ENCODE peak calls at places on chromosomes 6 and 20, in five cellular contexts. N is GM12878, H is HepG2, C is K562, G is H1. J is an unnamed sample.

GRCh38 chr6:27441001-27441400 is 31.9 kb downstream of the ZNF184 start:
- DNase-seq in N (no peak), H (no peak), C (no peak), G (no peak), J (no peak)

GRCh38 chr6:134495893-134496253 is 178.0 kb upstream of the SGK1 start:
- DNase-seq in N (no peak), H (no peak), C (no peak), G (no peak), J (no peak)

GRCh38 chr6:20126789-20127653 is 85.2 kb downstream of the MBOAT1 start:
- DNase-seq in N (peak), H (peak), C (peak), G (peak), J (peak)

GRCh38 chr6:97240222-97240621 is 42.8 kb downstream of the MMS22L start:
- DNase-seq in N (no peak), H (no peak), C (no peak), G (no peak), J (no peak)

GRCh38 chr6:2803731-2804429 is 37.8 kb downstream of the SERPINB1 start:
- DNase-seq in N (no peak), H (no peak), C (no peak), G (no peak), J (no peak)

GRCh38 chr6:63452117-63452516 is 120.2 kb upstream of the LOC128125822 start:
- DNase-seq in N (no peak), H (peak), C (no peak), G (no peak), J (no peak)

GRCh38 chr20:32501709-32502108 is 83.4 kb downstream of the NOL4L start:
- DNase-seq in N (no peak), H (no peak), C (no peak), G (no peak), J (no peak)

GRCh38 chr20:5136096-5136495 is 9.3 kb downstream of the CDS2 start:
- DNase-seq in N (no peak), H (no peak), C (no peak), G (no peak), J (no peak)

GRCh38 chr6:111620168-111620567 is 14.5 kb upstream of the TRAF3IP2 start:
- DNase-seq in N (no peak), H (no peak), C (no peak), G (no peak), J (no peak)

GRCh38 chr20:36784900-36785299 is 11.3 kb upstream of the DSN1 start:
- DNase-seq in N (no peak), H (no peak), C (no peak), G (no peak), J (no peak)

GRCh38 chr6:137700751-137701477 is 166.1 kb upstream of the TNFAIP3 start:
- DNase-seq in N (no peak), H (peak), C (no peak), G (no peak), J (no peak)

GRCh38 chr6:144264270-144265060 is 20.7 kb upstream of the UTRN start:
- DNase-seq in N (no peak), H (peak), C (no peak), G (no peak), J (peak)

GRCh38 chr6:90284745-90285481 is 11.7 kb downstream of the BACH2 start:
- DNase-seq in N (peak), H (no peak), C (no peak), G (no peak), J (peak)

GRCh38 chr6:1841131-1841530 is 231.4 kb downstream of the FOXC1 start:
- DNase-seq in N (no peak), H (no peak), C (no peak), G (no peak), J (no peak)

GRCh38 chr6:99711302-99711701 is 104.7 kb downstream of the PRDM13 start:
- DNase-seq in N (no peak), H (no peak), C (no peak), G (no peak), J (no peak)

GRCh38 chr6:54335871-54336270 is 27.6 kb downstream of the TINAG start:
- DNase-seq in N (no peak), H (peak), C (no peak), G (no peak), J (peak)

GRCh38 chr6:139369068-139369467 is 5.4 kb downstream of the CITED2 start:
- DNase-seq in N (no peak), H (no peak), C (no peak), G (no peak), J (no peak)

GRCh38 chr20:36034875-36035274 is 66.5 kb downstream of the CNBD2 start:
- DNase-seq in N (no peak), H (no peak), C (no peak), G (no peak), J (no peak)

GRCh38 chr6:92777146-92777740 is 642.1 kb downstream of the EPHA7 start:
- DNase-seq in N (no peak), H (peak), C (no peak), G (no peak), J (no peak)

GRCh38 chr20:57250607-57251343 is 15.7 kb downstream of the BMP7 start:
- DNase-seq in N (no peak), H (no peak), C (no peak), G (no peak), J (no peak)

GRCh38 chr6:100267721-100268123 is 197.0 kb downstream of the SIM1 start:
- DNase-seq in N (no peak), H (no peak), C (no peak), G (no peak), J (no peak)

GRCh38 chr20:41357424-41358163 is 9.0 kb downstream of the EMILIN3 start:
- DNase-seq in N (no peak), H (no peak), C (no peak), G (no peak), J (no peak)
- TF ChIP-seq CTCF in N (no peak), H (peak), C (no peak), G (no peak), J (no peak)

DNA sequence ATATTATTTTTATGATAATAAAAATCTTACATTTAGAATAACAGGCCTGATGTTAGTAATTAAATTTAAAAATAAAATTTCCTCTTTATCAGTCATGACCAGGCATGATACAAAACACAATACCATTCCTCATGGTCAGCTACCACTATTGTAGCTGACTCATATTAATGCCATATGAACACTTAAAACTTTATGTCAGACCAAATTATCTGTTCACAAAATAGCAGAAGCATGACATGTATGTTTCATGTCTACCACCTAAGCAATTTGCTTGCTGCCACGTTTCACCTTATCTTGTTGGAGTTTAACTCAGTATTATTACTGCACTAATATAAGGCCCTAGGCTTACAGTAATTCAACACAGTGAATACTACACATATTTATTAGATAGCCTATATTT is 65.7 kb downstream of the HTR1B start:
- DNase-seq in N (no peak), H (no peak), C (no peak), G (no peak), J (no peak)
- TF ChIP-seq ZNF274 in N (no peak), H (no peak), C (no peak), G (no peak), J (no peak)

GRCh38 chr6:151661928-151662327 is 145.6 kb upstream of the ESR1 start:
- DNase-seq in N (no peak), H (no peak), C (peak), G (peak), J (peak)
- TF ChIP-seq CTCF in N (peak), H (no peak), C (peak), G (peak), J (peak)

GRCh38 chr20:33669873-33670640 is 3.3 kb downstream of the ACTL10 start:
- DNase-seq in N (no peak), H (no peak), C (no peak), G (no peak), J (no peak)

GRCh38 chr20:33672426-33673114 is 1.7 kb downstream of the NECAB3 start:
- DNase-seq in N (no peak), H (no peak), C (peak), G (no peak), J (no peak)

GRCh38 chr20:33670715-33671499 is 3.3 kb downstream of the NECAB3 start:
- DNase-seq in N (no peak), H (no peak), C (no peak), G (no peak), J (no peak)

GRCh38 chr20:33673115-33673410 is 1.2 kb downstream of the NECAB3 start:
- DNase-seq in N (no peak), H (no peak), C (no peak), G (no peak), J (no peak)

DNA sequence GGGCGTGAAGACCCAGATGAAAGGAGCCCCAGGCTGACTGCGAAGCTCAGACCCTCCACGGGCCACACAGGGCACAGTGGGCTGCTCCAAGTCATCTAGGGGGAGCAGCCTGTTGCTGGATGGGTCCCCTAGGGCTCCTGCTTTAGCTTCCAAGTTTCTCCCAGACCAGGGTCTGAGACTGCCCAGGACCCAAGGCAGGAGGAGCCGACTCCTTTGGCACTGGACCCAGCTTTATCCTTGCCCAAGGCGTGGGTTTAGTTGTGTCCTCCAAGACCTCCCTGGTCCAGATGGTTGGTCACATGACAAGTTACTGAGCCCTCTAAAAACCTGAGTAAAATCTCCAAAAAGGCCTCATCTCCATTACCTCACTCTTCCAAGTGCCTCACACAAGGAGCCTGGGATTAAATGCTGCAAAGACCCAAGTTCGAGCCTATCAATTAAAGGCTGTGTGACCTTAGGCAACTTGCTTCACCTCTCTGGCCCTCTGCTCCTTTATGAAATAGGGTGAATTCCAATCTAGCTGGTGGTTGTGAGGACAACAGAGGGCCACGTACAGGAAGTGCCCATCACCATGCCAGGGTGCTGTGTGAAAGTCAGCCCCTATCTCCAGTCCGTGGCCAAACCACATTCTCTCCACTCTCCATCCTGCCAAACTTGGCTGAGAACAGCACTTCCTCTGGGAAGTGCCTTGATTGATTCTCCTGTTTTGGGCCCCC is 2.5 kb downstream of the NECAB3 start:
- DNase-seq in N (no peak), H (no peak), C (no peak), G (no peak), J (no peak)
- TF ChIP-seq ZNF274 in N (no peak), H (no peak), C (no peak), G (no peak), J (no peak)

J was measured in HCT116.